ENCODE peak calls at places on chromosome 4, in four cellular contexts. One of them, this sample, is unnamed.
A peak's percentile ranks its signal among the peaks of the same experiment; 100 is the strongest.

GRCh38 chr4:167578906-167579305 is 344.6 kb upstream of the SPOCK3 start:
- DNase-seq in head of caudate nucleus: no peak
- DNase-seq in cardiac muscle cell: no peak
- DNase-seq in stimulated activated CD8-positive, alpha-beta memory T cell treated with anti-CD3 and anti-CD28 coated beads, Interleukin-15, amount 100 ng/mL, for 1 hour: no peak
- DNase-seq in this sample: no peak

GRCh38 chr4:82524570-82525152 is 37.1 kb downstream of the TMEM150C start:
- DNase-seq in cardiac muscle cell: no peak
- DNase-seq in stimulated activated CD8-positive, alpha-beta memory T cell treated with anti-CD3 and anti-CD28 coated beads, Interleukin-15, amount 100 ng/mL, for 1 hour: no peak
- DNase-seq in head of caudate nucleus: no peak
- DNase-seq in this sample: no peak

GRCh38 chr4:140252742-140253555 is 99.0 kb upstream of the MAML3 start:
- DNase-seq in cardiac muscle cell: peak; percentile 84
- DNase-seq in head of caudate nucleus: peak; percentile 90
- DNase-seq in stimulated activated CD8-positive, alpha-beta memory T cell treated with anti-CD3 and anti-CD28 coated beads, Interleukin-15, amount 100 ng/mL, for 1 hour: peak; percentile 32
- DNase-seq in this sample: peak; percentile 88

GRCh38 chr4:137509855-137510282 is 22.4 kb downstream of the PCDH18 start:
- DNase-seq in head of caudate nucleus: no peak
- DNase-seq in cardiac muscle cell: no peak
- DNase-seq in stimulated activated CD8-positive, alpha-beta memory T cell treated with anti-CD3 and anti-CD28 coated beads, Interleukin-15, amount 100 ng/mL, for 1 hour: no peak
- DNase-seq in this sample: no peak

GRCh38 chr4:38782452-38783108 is at the start of gene TLR10:
- DNase-seq in head of caudate nucleus: peak; percentile 55
- DNase-seq in cardiac muscle cell: peak; percentile 64
- DNase-seq in stimulated activated CD8-positive, alpha-beta memory T cell treated with anti-CD3 and anti-CD28 coated beads, Interleukin-15, amount 100 ng/mL, for 1 hour: peak; percentile 14
- DNase-seq in this sample: no peak

GRCh38 chr4:95417531-95417930 is 131.2 kb downstream of the UNC5C start:
- DNase-seq in stimulated activated CD8-positive, alpha-beta memory T cell treated with anti-CD3 and anti-CD28 coated beads, Interleukin-15, amount 100 ng/mL, for 1 hour: no peak
- DNase-seq in cardiac muscle cell: no peak
- DNase-seq in head of caudate nucleus: peak; percentile 71
- DNase-seq in this sample: no peak

GRCh38 chr4:150173420-150173819 is 95.2 kb downstream of the DCLK2 start:
- DNase-seq in cardiac muscle cell: peak; percentile 10
- DNase-seq in head of caudate nucleus: no peak
- DNase-seq in stimulated activated CD8-positive, alpha-beta memory T cell treated with anti-CD3 and anti-CD28 coated beads, Interleukin-15, amount 100 ng/mL, for 1 hour: no peak
- DNase-seq in this sample: no peak

GRCh38 chr4:94803181-94803580 is 45.4 kb downstream of the BMPR1B start:
- DNase-seq in stimulated activated CD8-positive, alpha-beta memory T cell treated with anti-CD3 and anti-CD28 coated beads, Interleukin-15, amount 100 ng/mL, for 1 hour: no peak
- DNase-seq in head of caudate nucleus: no peak
- DNase-seq in cardiac muscle cell: no peak
- DNase-seq in this sample: no peak

GRCh38 chr4:33948921-33949320 is 2295.4 kb downstream of the ARAP2 start:
- DNase-seq in stimulated activated CD8-positive, alpha-beta memory T cell treated with anti-CD3 and anti-CD28 coated beads, Interleukin-15, amount 100 ng/mL, for 1 hour: no peak
- DNase-seq in cardiac muscle cell: no peak
- DNase-seq in head of caudate nucleus: no peak
- DNase-seq in this sample: no peak

GRCh38 chr4:101071241-101071640 is 276.1 kb downstream of the PPP3CA start:
- DNase-seq in head of caudate nucleus: no peak
- DNase-seq in cardiac muscle cell: no peak
- DNase-seq in stimulated activated CD8-positive, alpha-beta memory T cell treated with anti-CD3 and anti-CD28 coated beads, Interleukin-15, amount 100 ng/mL, for 1 hour: no peak
- DNase-seq in this sample: no peak

GRCh38 chr4:42339935-42340406 is 57.3 kb upstream of the SHISA3 start:
- DNase-seq in cardiac muscle cell: peak; percentile 16
- DNase-seq in head of caudate nucleus: no peak
- DNase-seq in stimulated activated CD8-positive, alpha-beta memory T cell treated with anti-CD3 and anti-CD28 coated beads, Interleukin-15, amount 100 ng/mL, for 1 hour: no peak
- DNase-seq in this sample: no peak

GRCh38 chr4:88014506-88014905 is 7.1 kb downstream of the PKD2 start:
- DNase-seq in stimulated activated CD8-positive, alpha-beta memory T cell treated with anti-CD3 and anti-CD28 coated beads, Interleukin-15, amount 100 ng/mL, for 1 hour: no peak
- DNase-seq in cardiac muscle cell: no peak
- DNase-seq in head of caudate nucleus: no peak
- DNase-seq in this sample: no peak

GRCh38 chr4:126361287-126361686 is 1046.5 kb downstream of the FAT4 start:
- DNase-seq in head of caudate nucleus: no peak
- DNase-seq in cardiac muscle cell: no peak
- DNase-seq in stimulated activated CD8-positive, alpha-beta memory T cell treated with anti-CD3 and anti-CD28 coated beads, Interleukin-15, amount 100 ng/mL, for 1 hour: no peak
- DNase-seq in this sample: no peak

GRCh38 chr4:83138979-83139378 is 24.4 kb upstream of the PLAC8 start:
- DNase-seq in head of caudate nucleus: no peak
- DNase-seq in stimulated activated CD8-positive, alpha-beta memory T cell treated with anti-CD3 and anti-CD28 coated beads, Interleukin-15, amount 100 ng/mL, for 1 hour: no peak
- DNase-seq in cardiac muscle cell: no peak
- DNase-seq in this sample: no peak

GRCh38 chr4:125187221-125187620 is 127.5 kb upstream of the FAT4 start:
- DNase-seq in stimulated activated CD8-positive, alpha-beta memory T cell treated with anti-CD3 and anti-CD28 coated beads, Interleukin-15, amount 100 ng/mL, for 1 hour: no peak
- DNase-seq in cardiac muscle cell: no peak
- DNase-seq in head of caudate nucleus: no peak
- DNase-seq in this sample: no peak

GRCh38 chr4:120055167-120055566 is 11.5 kb downstream of the MAD2L1 start:
- DNase-seq in cardiac muscle cell: no peak
- DNase-seq in head of caudate nucleus: no peak
- DNase-seq in stimulated activated CD8-positive, alpha-beta memory T cell treated with anti-CD3 and anti-CD28 coated beads, Interleukin-15, amount 100 ng/mL, for 1 hour: no peak
- DNase-seq in this sample: no peak

GRCh38 chr4:159175165-159175988 is 72.5 kb downstream of the RAPGEF2 start:
- DNase-seq in stimulated activated CD8-positive, alpha-beta memory T cell treated with anti-CD3 and anti-CD28 coated beads, Interleukin-15, amount 100 ng/mL, for 1 hour: peak; percentile 24
- DNase-seq in head of caudate nucleus: peak; percentile 82
- DNase-seq in cardiac muscle cell: peak; percentile 85
- DNase-seq in this sample: peak; percentile 73

GRCh38 chr4:87525636-87526035 is 3.5 kb downstream of the SPARCL1 start:
- DNase-seq in head of caudate nucleus: no peak
- DNase-seq in cardiac muscle cell: no peak
- DNase-seq in stimulated activated CD8-positive, alpha-beta memory T cell treated with anti-CD3 and anti-CD28 coated beads, Interleukin-15, amount 100 ng/mL, for 1 hour: no peak
- DNase-seq in this sample: no peak

This sample was measured in sciatic nerve.